ENCODE peak calls at places on chromosome 17, in nine cellular contexts. One of them, this sample, is unnamed.

GRCh38 chr17:16215002-16215272 is 397 bp downstream of the NCOR1 start:
- DNase-seq in cardiac fibroblast: peak
- DNase-seq in IMR-90: no peak
- DNase-seq in upper lobe of right lung: peak
- DNase-seq in cardiac muscle cell: peak
- DNase-seq in AG10803: peak
- DNase-seq in stomach: peak
- DNase-seq in MM.1S: peak
- DNase-seq in ovary: no peak
- DNase-seq in this sample: peak

GRCh38 chr17:66842505-66842904 is 7.6 kb downstream of the CACNG5 start:
- DNase-seq in cardiac fibroblast: no peak
- DNase-seq in IMR-90: no peak
- DNase-seq in upper lobe of right lung: no peak
- DNase-seq in cardiac muscle cell: no peak
- DNase-seq in AG10803: no peak
- DNase-seq in stomach: no peak
- DNase-seq in MM.1S: no peak
- DNase-seq in ovary: no peak
- DNase-seq in this sample: no peak

GRCh38 chr17:67639997-67640396 is 77.7 kb upstream of the NOL11 start:
- DNase-seq in cardiac fibroblast: peak
- DNase-seq in IMR-90: no peak
- DNase-seq in upper lobe of right lung: no peak
- DNase-seq in cardiac muscle cell: no peak
- DNase-seq in AG10803: no peak
- DNase-seq in stomach: no peak
- DNase-seq in MM.1S: no peak
- DNase-seq in ovary: peak
- DNase-seq in this sample: no peak

GRCh38 chr17:75262112-75262606 is 480 bp downstream of the MRPS7 start:
- DNase-seq in cardiac fibroblast: no peak
- DNase-seq in IMR-90: no peak
- DNase-seq in upper lobe of right lung: no peak
- DNase-seq in cardiac muscle cell: peak
- DNase-seq in AG10803: no peak
- DNase-seq in stomach: no peak
- DNase-seq in MM.1S: no peak
- DNase-seq in ovary: no peak
- DNase-seq in this sample: no peak

GRCh38 chr17:45048795-45049563 is 2.5 kb downstream of the DCAKD start:
- DNase-seq in cardiac fibroblast: no peak
- DNase-seq in IMR-90: no peak
- DNase-seq in upper lobe of right lung: no peak
- DNase-seq in cardiac muscle cell: no peak
- DNase-seq in AG10803: no peak
- DNase-seq in stomach: no peak
- DNase-seq in MM.1S: no peak
- DNase-seq in ovary: no peak
- DNase-seq in this sample: no peak

GRCh38 chr17:75604034-75604695 is 16.6 kb downstream of the MYO15B start:
- DNase-seq in cardiac fibroblast: no peak
- DNase-seq in IMR-90: no peak
- DNase-seq in upper lobe of right lung: no peak
- DNase-seq in cardiac muscle cell: no peak
- DNase-seq in AG10803: peak
- DNase-seq in stomach: no peak
- DNase-seq in MM.1S: no peak
- DNase-seq in ovary: no peak
- DNase-seq in this sample: peak

GRCh38 chr17:4142107-4142900 is 526 bp downstream of the ZZEF1 start:
- DNase-seq in cardiac fibroblast: peak
- DNase-seq in IMR-90: peak
- DNase-seq in upper lobe of right lung: peak
- DNase-seq in cardiac muscle cell: peak
- DNase-seq in AG10803: peak
- DNase-seq in stomach: peak
- DNase-seq in MM.1S: peak
- DNase-seq in ovary: no peak
- DNase-seq in this sample: no peak

GRCh38 chr17:16477255-16477654 is 14.7 kb downstream of the LRRC75A start:
- DNase-seq in cardiac fibroblast: peak
- DNase-seq in IMR-90: peak
- DNase-seq in upper lobe of right lung: no peak
- DNase-seq in cardiac muscle cell: no peak
- DNase-seq in AG10803: peak
- DNase-seq in stomach: no peak
- DNase-seq in MM.1S: no peak
- DNase-seq in ovary: peak
- DNase-seq in this sample: peak

GRCh38 chr17:18954321-18954720 is 2.4 kb downstream of the SLC5A10 start:
- DNase-seq in cardiac fibroblast: no peak
- DNase-seq in IMR-90: no peak
- DNase-seq in upper lobe of right lung: peak
- DNase-seq in cardiac muscle cell: no peak
- DNase-seq in AG10803: no peak
- DNase-seq in stomach: no peak
- DNase-seq in MM.1S: no peak
- DNase-seq in ovary: no peak
- DNase-seq in this sample: no peak

GRCh38 chr17:4858068-4858879 is 25.1 kb downstream of the MINK1 start:
- DNase-seq in cardiac fibroblast: peak
- DNase-seq in IMR-90: no peak
- DNase-seq in upper lobe of right lung: no peak
- DNase-seq in cardiac muscle cell: no peak
- DNase-seq in AG10803: no peak
- DNase-seq in stomach: no peak
- DNase-seq in MM.1S: no peak
- DNase-seq in ovary: no peak
- DNase-seq in this sample: peak

GRCh38 chr17:60361889-60362288 is 30.0 kb downstream of the USP32 start:
- DNase-seq in cardiac fibroblast: no peak
- DNase-seq in IMR-90: no peak
- DNase-seq in upper lobe of right lung: no peak
- DNase-seq in cardiac muscle cell: no peak
- DNase-seq in AG10803: no peak
- DNase-seq in stomach: no peak
- DNase-seq in MM.1S: no peak
- DNase-seq in ovary: no peak
- DNase-seq in this sample: no peak

GRCh38 chr17:72359811-72360210 is 239.0 kb downstream of the SOX9 start:
- DNase-seq in cardiac fibroblast: no peak
- DNase-seq in IMR-90: peak
- DNase-seq in upper lobe of right lung: no peak
- DNase-seq in cardiac muscle cell: no peak
- DNase-seq in AG10803: no peak
- DNase-seq in stomach: no peak
- DNase-seq in MM.1S: no peak
- DNase-seq in ovary: no peak
- DNase-seq in this sample: no peak

GRCh38 chr17:76153202-76153601 is 12.2 kb upstream of the FOXJ1 start:
- DNase-seq in cardiac fibroblast: no peak
- DNase-seq in IMR-90: no peak
- DNase-seq in upper lobe of right lung: peak
- DNase-seq in cardiac muscle cell: no peak
- DNase-seq in AG10803: no peak
- DNase-seq in stomach: no peak
- DNase-seq in MM.1S: no peak
- DNase-seq in ovary: no peak
- DNase-seq in this sample: no peak

GRCh38 chr17:50328360-50328759 is 17.6 kb upstream of the XYLT2 start:
- DNase-seq in cardiac fibroblast: no peak
- DNase-seq in IMR-90: no peak
- DNase-seq in upper lobe of right lung: no peak
- DNase-seq in cardiac muscle cell: no peak
- DNase-seq in AG10803: no peak
- DNase-seq in stomach: no peak
- DNase-seq in MM.1S: no peak
- DNase-seq in ovary: no peak
- DNase-seq in this sample: no peak

GRCh38 chr17:9064311-9064834 is 43.1 kb downstream of the NTN1 start:
- DNase-seq in cardiac fibroblast: no peak
- DNase-seq in IMR-90: no peak
- DNase-seq in upper lobe of right lung: no peak
- DNase-seq in cardiac muscle cell: no peak
- DNase-seq in AG10803: no peak
- DNase-seq in stomach: no peak
- DNase-seq in MM.1S: no peak
- DNase-seq in ovary: no peak
- DNase-seq in this sample: no peak

DNA sequence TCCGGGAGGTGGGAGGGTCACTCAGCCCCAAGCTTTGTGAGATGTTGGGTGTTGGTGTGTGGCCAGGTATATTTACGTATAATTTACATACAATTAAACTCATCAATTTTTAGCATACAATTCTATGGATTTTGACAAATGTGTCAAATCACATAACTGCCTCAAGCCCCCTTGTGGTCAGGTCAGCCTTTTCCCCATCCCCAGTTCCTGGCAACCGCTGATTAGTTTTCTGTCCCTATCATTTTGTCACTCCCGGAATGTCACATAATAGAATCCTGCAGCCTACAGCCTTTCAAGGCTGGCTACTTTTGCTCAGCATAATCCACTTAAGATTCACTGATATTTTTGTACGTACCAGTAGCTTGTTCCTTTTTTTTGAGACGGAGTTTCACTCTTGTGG is 19.4 kb upstream of the RAI1 start:
- DNase-seq in cardiac fibroblast: no peak
- DNase-seq in IMR-90: no peak
- DNase-seq in upper lobe of right lung: no peak
- DNase-seq in cardiac muscle cell: peak
- DNase-seq in AG10803: no peak
- DNase-seq in stomach: no peak
- DNase-seq in MM.1S: no peak
- DNase-seq in ovary: no peak
- DNase-seq in this sample: no peak
- TF ChIP-seq CTCF in cardiac fibroblast: no peak
- TF ChIP-seq CTCF in IMR-90: no peak
- TF ChIP-seq CTCF in upper lobe of right lung: no peak
- TF ChIP-seq CTCF in cardiac muscle cell: no peak
- TF ChIP-seq CTCF in AG10803: no peak
- TF ChIP-seq CTCF in stomach: no peak
- TF ChIP-seq CTCF in MM.1S: peak
- TF ChIP-seq CTCF in ovary: no peak
- TF ChIP-seq CTCF in this sample: no peak

GRCh38 chr17:78127888-78128615 is 503 bp downstream of the TMC6 start:
- DNase-seq in cardiac fibroblast: no peak
- DNase-seq in IMR-90: no peak
- DNase-seq in upper lobe of right lung: peak
- DNase-seq in cardiac muscle cell: peak
- DNase-seq in AG10803: no peak
- DNase-seq in stomach: peak
- DNase-seq in MM.1S: no peak
- DNase-seq in ovary: no peak
- DNase-seq in this sample: no peak

GRCh38 chr17:78125138-78125913 is 3.2 kb downstream of the TMC6 start:
- DNase-seq in cardiac fibroblast: no peak
- DNase-seq in IMR-90: no peak
- DNase-seq in upper lobe of right lung: no peak
- DNase-seq in cardiac muscle cell: no peak
- DNase-seq in AG10803: no peak
- DNase-seq in stomach: no peak
- DNase-seq in MM.1S: no peak
- DNase-seq in ovary: no peak
- DNase-seq in this sample: no peak

GRCh38 chr17:78127240-78127887 is 1.2 kb downstream of the TMC6 start:
- DNase-seq in cardiac fibroblast: no peak
- DNase-seq in IMR-90: no peak
- DNase-seq in upper lobe of right lung: peak
- DNase-seq in cardiac muscle cell: peak
- DNase-seq in AG10803: no peak
- DNase-seq in stomach: peak
- DNase-seq in MM.1S: peak
- DNase-seq in ovary: no peak
- DNase-seq in this sample: no peak

GRCh38 chr17:78125976-78126894 is 2.3 kb downstream of the TMC6 start:
- DNase-seq in cardiac fibroblast: no peak
- DNase-seq in IMR-90: no peak
- DNase-seq in upper lobe of right lung: no peak
- DNase-seq in cardiac muscle cell: no peak
- DNase-seq in AG10803: no peak
- DNase-seq in stomach: no peak
- DNase-seq in MM.1S: no peak
- DNase-seq in ovary: no peak
- DNase-seq in this sample: no peak

GRCh38 chr17:78126895-78127239 is 1.7 kb downstream of the TMC6 start:
- DNase-seq in cardiac fibroblast: no peak
- DNase-seq in IMR-90: no peak
- DNase-seq in upper lobe of right lung: no peak
- DNase-seq in cardiac muscle cell: no peak
- DNase-seq in AG10803: no peak
- DNase-seq in stomach: no peak
- DNase-seq in MM.1S: no peak
- DNase-seq in ovary: no peak
- DNase-seq in this sample: no peak
- H3K4me3 ChIP-seq in cardiac fibroblast: no peak
- H3K4me3 ChIP-seq in IMR-90: no peak
- H3K4me3 ChIP-seq in upper lobe of right lung: peak
- H3K4me3 ChIP-seq in cardiac muscle cell: peak
- H3K4me3 ChIP-seq in AG10803: no peak
- H3K4me3 ChIP-seq in stomach: peak
- H3K4me3 ChIP-seq in MM.1S: peak
- H3K4me3 ChIP-seq in ovary: no peak
- H3K4me3 ChIP-seq in this sample: no peak

GRCh38 chr17:48228720-48229119 is 121.2 kb downstream of the SNX11 start:
- DNase-seq in cardiac fibroblast: no peak
- DNase-seq in IMR-90: no peak
- DNase-seq in upper lobe of right lung: no peak
- DNase-seq in cardiac muscle cell: no peak
- DNase-seq in AG10803: no peak
- DNase-seq in stomach: no peak
- DNase-seq in MM.1S: no peak
- DNase-seq in ovary: no peak
- DNase-seq in this sample: no peak
- TF ChIP-seq CTCF in cardiac fibroblast: no peak
- TF ChIP-seq CTCF in IMR-90: no peak
- TF ChIP-seq CTCF in upper lobe of right lung: no peak
- TF ChIP-seq CTCF in cardiac muscle cell: no peak
- TF ChIP-seq CTCF in AG10803: no peak
- TF ChIP-seq CTCF in stomach: no peak
- TF ChIP-seq CTCF in MM.1S: peak
- TF ChIP-seq CTCF in ovary: no peak
- TF ChIP-seq CTCF in this sample: no peak

DNA sequence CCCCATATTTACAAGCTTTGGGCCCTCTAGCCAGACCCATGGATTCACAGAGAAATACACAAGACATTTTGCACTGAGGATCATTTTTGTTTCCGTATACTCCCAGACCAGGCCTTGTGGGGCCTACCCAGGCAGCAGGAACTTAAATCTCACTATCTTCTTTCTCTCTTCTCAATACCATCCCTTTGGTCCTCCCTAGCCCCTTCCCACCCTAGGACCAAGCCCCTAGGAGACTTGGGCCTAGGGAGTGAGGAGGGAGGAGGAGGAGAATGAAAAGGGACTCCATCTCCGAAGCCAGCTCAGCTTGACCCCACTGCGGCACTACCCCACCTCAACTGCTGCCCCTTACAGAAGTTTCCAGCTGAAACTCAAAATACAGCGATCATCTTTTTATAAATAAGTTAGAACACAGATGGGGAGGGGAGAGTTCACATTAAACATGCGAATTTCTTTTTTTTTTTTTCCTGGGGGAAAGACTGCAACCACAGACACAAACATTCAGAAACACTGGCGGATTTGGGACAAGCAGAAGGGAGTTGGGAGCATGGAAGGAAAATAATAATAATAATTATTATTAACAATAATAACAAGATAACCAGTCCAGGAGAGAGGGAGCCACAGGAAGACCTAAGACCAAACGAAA is 1.5 kb upstream of the HOXB3 start:
- DNase-seq in cardiac fibroblast: no peak
- DNase-seq in IMR-90: peak
- DNase-seq in upper lobe of right lung: no peak
- DNase-seq in cardiac muscle cell: no peak
- DNase-seq in AG10803: no peak
- DNase-seq in stomach: no peak
- DNase-seq in MM.1S: no peak
- DNase-seq in ovary: no peak
- DNase-seq in this sample: no peak
- H3K4me3 ChIP-seq in cardiac fibroblast: no peak
- H3K4me3 ChIP-seq in IMR-90: peak
- H3K4me3 ChIP-seq in upper lobe of right lung: peak
- H3K4me3 ChIP-seq in cardiac muscle cell: no peak
- H3K4me3 ChIP-seq in AG10803: peak
- H3K4me3 ChIP-seq in stomach: peak
- H3K4me3 ChIP-seq in MM.1S: no peak
- H3K4me3 ChIP-seq in ovary: no peak
- H3K4me3 ChIP-seq in this sample: no peak